ENCODE peak calls at places on chromosomes 11 and 22, in five cellular contexts. One of them, this sample, is unnamed.

GRCh38 chr22:37659066-37659896 is 758 bp downstream of the PDXP start:
- DNase-seq in caudate nucleus: peak
- DNase-seq in renal cortical epithelial cell: no peak
- DNase-seq in upper lobe of right lung: no peak
- DNase-seq in activated naive CD4-positive, alpha-beta T cell treated with anti-CD3 and anti-CD28 coated beads for 36 hours: no peak
- DNase-seq in this sample: peak

GRCh38 chr22:27125539-27125938 is 468.2 kb downstream of the MIAT start:
- DNase-seq in caudate nucleus: no peak
- DNase-seq in renal cortical epithelial cell: peak
- DNase-seq in upper lobe of right lung: no peak
- DNase-seq in activated naive CD4-positive, alpha-beta T cell treated with anti-CD3 and anti-CD28 coated beads for 36 hours: no peak
- DNase-seq in this sample: peak

GRCh38 chr22:28249402-28249801 is 330.3 kb upstream of the PITPNB start:
- DNase-seq in caudate nucleus: no peak
- DNase-seq in renal cortical epithelial cell: no peak
- DNase-seq in upper lobe of right lung: no peak
- DNase-seq in activated naive CD4-positive, alpha-beta T cell treated with anti-CD3 and anti-CD28 coated beads for 36 hours: no peak
- DNase-seq in this sample: no peak

GRCh38 chr22:20243545-20244249 is 24.4 kb downstream of the RTN4R start:
- DNase-seq in caudate nucleus: peak
- DNase-seq in renal cortical epithelial cell: peak
- DNase-seq in upper lobe of right lung: peak
- DNase-seq in activated naive CD4-positive, alpha-beta T cell treated with anti-CD3 and anti-CD28 coated beads for 36 hours: peak
- DNase-seq in this sample: peak

GRCh38 chr11:30107899-30108298 is 91.1 kb upstream of the KCNA4 start:
- DNase-seq in caudate nucleus: peak
- DNase-seq in renal cortical epithelial cell: peak
- DNase-seq in upper lobe of right lung: no peak
- DNase-seq in activated naive CD4-positive, alpha-beta T cell treated with anti-CD3 and anti-CD28 coated beads for 36 hours: no peak
- DNase-seq in this sample: peak

GRCh38 chr11:64705501-64705900 is 17.5 kb downstream of the NRXN2 start:
- DNase-seq in caudate nucleus: no peak
- DNase-seq in renal cortical epithelial cell: no peak
- DNase-seq in upper lobe of right lung: peak
- DNase-seq in activated naive CD4-positive, alpha-beta T cell treated with anti-CD3 and anti-CD28 coated beads for 36 hours: no peak
- DNase-seq in this sample: no peak

GRCh38 chr11:21927628-21928027 is 265.3 kb upstream of the ANO5 start:
- DNase-seq in caudate nucleus: no peak
- DNase-seq in renal cortical epithelial cell: peak
- DNase-seq in upper lobe of right lung: no peak
- DNase-seq in activated naive CD4-positive, alpha-beta T cell treated with anti-CD3 and anti-CD28 coated beads for 36 hours: no peak
- DNase-seq in this sample: no peak

GRCh38 chr11:32931605-32932004 is 39.0 kb downstream of the QSER1 start:
- DNase-seq in caudate nucleus: no peak
- DNase-seq in renal cortical epithelial cell: no peak
- DNase-seq in upper lobe of right lung: no peak
- DNase-seq in activated naive CD4-positive, alpha-beta T cell treated with anti-CD3 and anti-CD28 coated beads for 36 hours: no peak
- DNase-seq in this sample: no peak

GRCh38 chr22:36331912-36332622 is 55.7 kb downstream of the MYH9 start:
- DNase-seq in caudate nucleus: peak
- DNase-seq in renal cortical epithelial cell: peak
- DNase-seq in upper lobe of right lung: peak
- DNase-seq in activated naive CD4-positive, alpha-beta T cell treated with anti-CD3 and anti-CD28 coated beads for 36 hours: peak
- DNase-seq in this sample: peak

GRCh38 chr11:27183672-27184457 is 143.2 kb downstream of the BBOX1 start:
- DNase-seq in caudate nucleus: peak
- DNase-seq in renal cortical epithelial cell: peak
- DNase-seq in upper lobe of right lung: no peak
- DNase-seq in activated naive CD4-positive, alpha-beta T cell treated with anti-CD3 and anti-CD28 coated beads for 36 hours: peak
- DNase-seq in this sample: peak

GRCh38 chr11:17595526-17596309 is 48.7 kb downstream of the OTOG start:
- DNase-seq in caudate nucleus: no peak
- DNase-seq in renal cortical epithelial cell: no peak
- DNase-seq in upper lobe of right lung: no peak
- DNase-seq in activated naive CD4-positive, alpha-beta T cell treated with anti-CD3 and anti-CD28 coated beads for 36 hours: no peak
- DNase-seq in this sample: no peak

GRCh38 chr22:46575915-46576555 is 38.6 kb upstream of the CELSR1 start:
- DNase-seq in caudate nucleus: no peak
- DNase-seq in renal cortical epithelial cell: no peak
- DNase-seq in upper lobe of right lung: peak
- DNase-seq in activated naive CD4-positive, alpha-beta T cell treated with anti-CD3 and anti-CD28 coated beads for 36 hours: no peak
- DNase-seq in this sample: no peak

GRCh38 chr11:45560153-45560934 is 105.1 kb downstream of the CHST1 start:
- DNase-seq in caudate nucleus: no peak
- DNase-seq in renal cortical epithelial cell: no peak
- DNase-seq in upper lobe of right lung: no peak
- DNase-seq in activated naive CD4-positive, alpha-beta T cell treated with anti-CD3 and anti-CD28 coated beads for 36 hours: no peak
- DNase-seq in this sample: no peak

GRCh38 chr11:3836903-3837302 is 3.9 kb downstream of the RHOG start:
- DNase-seq in caudate nucleus: no peak
- DNase-seq in renal cortical epithelial cell: no peak
- DNase-seq in upper lobe of right lung: no peak
- DNase-seq in activated naive CD4-positive, alpha-beta T cell treated with anti-CD3 and anti-CD28 coated beads for 36 hours: peak
- DNase-seq in this sample: no peak

GRCh38 chr11:90391756-90392155 is 168.9 kb upstream of the CHORDC1 start:
- DNase-seq in caudate nucleus: no peak
- DNase-seq in renal cortical epithelial cell: no peak
- DNase-seq in upper lobe of right lung: no peak
- DNase-seq in activated naive CD4-positive, alpha-beta T cell treated with anti-CD3 and anti-CD28 coated beads for 36 hours: no peak
- DNase-seq in this sample: no peak

GRCh38 chr22:37549704-37550059 is 10.6 kb upstream of the CDC42EP1 start:
- DNase-seq in caudate nucleus: peak
- DNase-seq in renal cortical epithelial cell: peak
- DNase-seq in upper lobe of right lung: peak
- DNase-seq in activated naive CD4-positive, alpha-beta T cell treated with anti-CD3 and anti-CD28 coated beads for 36 hours: no peak
- DNase-seq in this sample: peak

GRCh38 chr11:16226245-16226644 is 130.1 kb downstream of the SOX6 start:
- DNase-seq in caudate nucleus: no peak
- DNase-seq in renal cortical epithelial cell: peak
- DNase-seq in upper lobe of right lung: peak
- DNase-seq in activated naive CD4-positive, alpha-beta T cell treated with anti-CD3 and anti-CD28 coated beads for 36 hours: no peak
- DNase-seq in this sample: peak

GRCh38 chr11:67545280-67545679 is 22.0 kb upstream of the CABP2 start:
- DNase-seq in caudate nucleus: no peak
- DNase-seq in renal cortical epithelial cell: peak
- DNase-seq in upper lobe of right lung: no peak
- DNase-seq in activated naive CD4-positive, alpha-beta T cell treated with anti-CD3 and anti-CD28 coated beads for 36 hours: no peak
- DNase-seq in this sample: peak

GRCh38 chr22:38291201-38291777 is 18.5 kb upstream of the TMEM184B start:
- DNase-seq in caudate nucleus: no peak
- DNase-seq in renal cortical epithelial cell: no peak
- DNase-seq in upper lobe of right lung: no peak
- DNase-seq in activated naive CD4-positive, alpha-beta T cell treated with anti-CD3 and anti-CD28 coated beads for 36 hours: no peak
- DNase-seq in this sample: no peak

GRCh38 chr11:58861533-58861932 is 17.0 kb upstream of the GLYATL2 start:
- DNase-seq in caudate nucleus: no peak
- DNase-seq in renal cortical epithelial cell: no peak
- DNase-seq in upper lobe of right lung: no peak
- DNase-seq in activated naive CD4-positive, alpha-beta T cell treated with anti-CD3 and anti-CD28 coated beads for 36 hours: no peak
- DNase-seq in this sample: no peak